ENCODE peak calls at places on chromosomes 5 and 9, in four cellular contexts. X is HepG2, A is K562, O is A549. W is an unnamed sample.

GRCh38 chr9:94980947-94981632 is 254.6 kb downstream of the AOPEP start:
- DNase-seq in A (no peak), X (no peak), O (no peak), W (no peak)

GRCh38 chr5:146137967-146138403 is 32.6 kb upstream of the PLAC8L1 start:
- DNase-seq in A (no peak), X (peak), O (no peak), W (peak)

GRCh38 chr5:148840531-148840930 is 14.1 kb downstream of the ADRB2 start:
- DNase-seq in X (no peak), O (no peak), A (no peak), W (peak)

GRCh38 chr5:133696006-133696584 is 83.8 kb upstream of the FSTL4 start:
- DNase-seq in O (no peak), A (no peak), X (no peak), W (no peak)

GRCh38 chr5:61362796-61363364 is 30.8 kb downstream of the ZSWIM6 start:
- DNase-seq in X (no peak), A (no peak), O (no peak), W (peak)

GRCh38 chr9:93372391-93372790 is 79.1 kb upstream of the FAM120A start:
- DNase-seq in A (no peak), O (no peak), X (no peak), W (no peak)

GRCh38 chr5:42059291-42059690 is 134.2 kb downstream of the FBXO4 start:
- DNase-seq in X (no peak), O (no peak), A (no peak), W (no peak)

GRCh38 chr5:12647613-12648012 is 743.4 kb upstream of the CTNND2 start:
- DNase-seq in X (no peak), A (no peak), O (no peak), W (no peak)

GRCh38 chr5:55306641-55307382 is 682 bp downstream of the DHX29 start:
- DNase-seq in X (peak), A (no peak), O (peak), W (no peak)

GRCh38 chr9:126470251-126470993 is 143.3 kb upstream of the LMX1B start:
- DNase-seq in A (no peak), X (no peak), O (no peak), W (no peak)

DNA sequence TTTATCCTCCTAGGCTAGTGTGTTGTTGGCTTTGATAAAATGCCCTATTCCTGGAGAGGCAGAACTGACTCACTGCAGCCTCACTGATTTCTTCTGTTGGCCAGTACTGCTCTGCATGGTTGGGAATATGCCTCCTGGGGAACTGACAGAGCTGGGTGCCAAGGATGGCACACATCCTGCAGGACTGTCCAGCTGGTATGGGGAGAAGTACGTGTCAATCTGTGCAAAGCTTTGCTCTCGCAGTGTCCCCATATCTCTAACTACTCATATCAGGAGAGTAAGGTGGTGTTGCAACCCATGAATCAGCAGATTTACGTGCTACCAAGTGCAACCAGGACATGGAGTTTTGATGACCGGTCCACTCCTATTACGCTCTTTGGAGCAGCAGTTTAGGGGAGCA is 74.7 kb downstream of the TEK start:
- DNase-seq in O (no peak), A (no peak), X (no peak), W (peak)
- TF ChIP-seq MAZ in O (no peak), A (no peak), X (no peak), W (no peak)

GRCh38 chr5:76046761-76047160 is 36.4 kb upstream of the SV2C start:
- DNase-seq in O (no peak), A (no peak), X (no peak), W (no peak)
- TF ChIP-seq MAZ in O (no peak), A (no peak), X (no peak), W (no peak)

GRCh38 chr5:172660974-172661373 is 19.9 kb downstream of the NEURL1B start:
- DNase-seq in A (no peak), X (no peak), O (no peak), W (no peak)
- TF ChIP-seq MAZ in A (no peak), X (no peak), O (no peak), W (no peak)

GRCh38 chr5:152568101-152568500 is 163.0 kb upstream of the NMUR2 start:
- DNase-seq in X (no peak), O (no peak), A (no peak), W (no peak)
- TF ChIP-seq MAZ in X (no peak), O (no peak), A (no peak), W (no peak)

GRCh38 chr9:124277420-124277819 is 19.7 kb downstream of the NEK6 start:
- DNase-seq in X (no peak), O (no peak), A (no peak), W (no peak)

GRCh38 chr9:124280176-124280691 is 22.5 kb downstream of the NEK6 start:
- DNase-seq in X (no peak), A (no peak), O (no peak), W (peak)

GRCh38 chr9:124278054-124278540 is 20.3 kb downstream of the NEK6 start:
- DNase-seq in O (no peak), X (no peak), A (peak), W (no peak)

GRCh38 chr9:124281934-124282351 is 24.2 kb downstream of the NEK6 start:
- DNase-seq in X (peak), A (no peak), O (no peak), W (no peak)

DNA sequence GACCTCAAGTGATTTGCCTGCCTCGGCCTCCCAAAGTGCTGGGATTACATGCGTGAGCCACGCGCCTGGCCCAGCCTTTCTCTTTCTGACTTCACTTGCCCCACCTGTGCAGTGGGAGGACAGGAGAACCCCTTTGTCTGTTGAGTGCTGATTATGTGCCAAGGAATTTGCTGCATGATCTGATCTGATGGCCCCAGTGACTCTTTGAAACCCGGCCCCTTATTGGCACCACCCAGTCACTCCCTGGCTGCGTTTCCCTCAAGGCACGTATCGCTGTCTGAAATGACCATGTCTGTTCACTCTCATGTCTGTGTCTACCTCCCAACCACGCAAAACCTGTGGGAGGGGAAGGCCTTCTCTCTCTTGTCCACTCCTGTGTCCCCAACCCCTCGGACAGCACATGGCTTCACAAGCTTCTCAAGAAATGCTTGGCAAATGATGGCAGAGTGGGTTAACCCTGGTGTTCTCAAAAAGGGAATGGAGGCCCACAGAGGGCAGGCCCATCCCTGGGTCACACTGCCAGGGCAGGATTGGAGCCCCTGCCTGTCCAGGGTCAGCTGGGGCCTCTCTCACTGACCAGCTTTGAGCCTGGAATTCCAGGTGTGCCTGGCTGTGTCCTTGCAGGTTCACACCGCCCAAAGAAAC is 21.9 kb downstream of the NEK6 start:
- DNase-seq in X (no peak), A (no peak), O (no peak), W (no peak)
- TF ChIP-seq MAZ in X (no peak), A (no peak), O (no peak), W (no peak)